ENCODE peak calls at places on chromosomes 4 and X, in four cellular contexts. T is CD8-positive, alpha-beta memory T cell; L is heart left ventricle; M is upper lobe of left lung. U is an unnamed sample. For H3K27me3, the result is how much of the 10 kb centered on the place peaks cover.

GRCh38 chrX:21946925-21947641 is 6.6 kb downstream of the SMS start:
- DNase-seq in T (no peak), L (no peak), M (no peak), U (no peak)

GRCh38 chr4:152454398-152455011 is 81.4 kb downstream of the FBXW7 start:
- DNase-seq in T (no peak), L (no peak), M (no peak), U (no peak)

GRCh38 chr4:37891221-37892159 is 606 bp downstream of the TBC1D1 start:
- DNase-seq in T (peak), L (peak), M (no peak), U (peak)

GRCh38 chrX:74579597-74580209 is 34.7 kb downstream of the RLIM start:
- DNase-seq in T (no peak), L (no peak), M (no peak), U (no peak)

GRCh38 chrX:87391742-87392141 is 125.9 kb upstream of the KLHL4 start:
- DNase-seq in T (no peak), L (no peak), M (no peak), U (no peak)

GRCh38 chrX:47918274-47918673 is 81.6 kb downstream of the ZNF81 start:
- DNase-seq in T (no peak), L (no peak), M (no peak), U (no peak)

GRCh38 chrX:29687687-29688086 is 527.7 kb upstream of the MAGEB2 start:
- DNase-seq in T (no peak), L (no peak), M (no peak), U (no peak)

GRCh38 chr4:78057600-78058560 is 757 bp downstream of the FRAS1 start:
- DNase-seq in T (no peak), L (peak), M (peak), U (peak)

GRCh38 chrX:40148189-40148438 is 50.4 kb upstream of the BCOR start:
- DNase-seq in T (no peak), L (no peak), M (peak), U (no peak)
- H3K27me3 ChIP-seq in T (under half), L (half or more), M (under half), U (under half)

GRCh38 chr4:52869656-52870055 is 7.5 kb downstream of the RASL11B start:
- DNase-seq in T (no peak), L (no peak), M (no peak), U (no peak)
- H3K27ac ChIP-seq in T (no peak), L (peak), M (no peak), U (no peak)

DNA sequence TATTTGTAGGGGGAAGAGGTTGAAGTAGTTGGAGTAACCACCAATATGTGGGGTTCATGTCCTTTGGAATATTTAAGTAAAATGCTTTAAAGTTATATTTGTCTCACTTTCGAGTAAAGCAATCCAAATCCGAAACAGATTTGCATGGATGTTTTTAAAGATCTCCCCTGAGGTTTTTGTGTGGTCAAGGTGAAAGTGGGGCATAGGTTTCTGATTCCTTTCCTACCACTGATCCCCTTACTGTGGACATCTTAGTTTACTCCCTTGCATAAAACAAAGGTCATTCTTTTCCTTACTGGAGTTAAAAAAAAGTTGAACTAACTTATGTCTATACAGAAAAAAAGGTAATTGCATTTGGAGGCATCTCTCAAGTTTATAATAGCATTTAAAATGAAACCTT is 71.9 kb upstream of the PHOX2B start:
- DNase-seq in T (no peak), L (no peak), M (no peak), U (no peak)
- H3K27me3 ChIP-seq in T (under half), L (under half), M (under half), U (under half)

DNA sequence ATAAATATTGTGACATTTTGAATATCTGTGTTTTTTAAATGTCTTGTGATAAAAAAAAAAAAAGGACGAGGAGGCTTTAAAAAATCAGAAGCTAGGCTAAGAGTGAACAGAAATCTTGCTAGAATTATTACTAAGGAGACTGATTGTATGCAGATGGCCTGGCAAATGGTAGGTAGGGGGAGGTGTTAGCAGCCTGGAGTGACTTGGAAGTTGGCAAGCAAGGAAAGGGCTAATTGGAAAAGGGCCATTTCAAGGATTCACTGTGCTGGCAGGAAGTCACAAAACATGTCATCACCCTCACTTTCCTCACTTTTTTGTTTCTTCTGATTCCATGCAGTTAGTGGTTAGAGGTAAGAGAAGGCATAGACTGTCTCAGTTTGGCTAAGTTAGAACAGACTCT is 646.3 kb upstream of the ACTRT1 start:
- DNase-seq in T (no peak), L (no peak), M (no peak), U (no peak)
- H3K27ac ChIP-seq in T (no peak), L (no peak), M (no peak), U (no peak)

DNA sequence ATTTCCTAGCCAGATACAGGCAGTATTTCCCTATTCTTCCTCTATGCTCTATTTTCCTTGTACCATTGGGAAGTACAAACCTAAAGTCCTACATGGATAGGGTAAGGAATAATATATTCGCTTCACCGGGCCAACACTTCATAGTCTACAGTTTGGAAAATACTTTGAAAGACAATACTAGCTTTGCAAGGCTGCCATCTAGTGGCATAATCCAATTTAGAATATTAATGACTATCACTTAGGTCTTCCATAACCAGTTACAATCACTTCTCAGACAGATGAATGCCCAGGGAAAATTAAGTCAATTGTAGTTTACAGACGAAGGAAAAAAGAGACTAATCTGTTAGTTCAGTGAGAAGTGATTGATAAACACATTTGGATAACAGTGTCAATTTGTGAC is 141.0 kb upstream of the FAM47C start:
- DNase-seq in T (no peak), L (no peak), M (no peak), U (no peak)
- H3K27me3 ChIP-seq in T (under half), L (under half), M (under half), U (under half)

DNA sequence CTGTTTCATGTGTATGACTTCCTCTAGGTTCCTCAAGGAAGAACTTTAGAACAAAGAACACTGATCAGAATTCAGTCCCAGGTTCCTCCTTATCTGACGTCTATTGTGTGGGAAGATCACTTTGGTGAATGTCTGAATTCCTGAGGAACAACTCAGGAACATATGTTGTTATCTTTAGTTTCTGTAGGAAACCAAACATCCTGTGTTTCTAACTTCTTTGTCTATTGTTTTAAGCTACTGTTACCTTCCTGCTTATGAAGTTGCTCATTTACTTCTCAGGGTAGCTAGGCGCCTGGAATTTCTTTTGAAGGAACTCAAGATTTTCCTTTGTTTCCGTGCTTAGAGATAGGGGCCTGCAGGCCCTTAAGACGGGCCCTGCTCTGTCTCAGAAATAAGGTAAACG is 46.2 kb downstream of the MAGEB5 start:
- DNase-seq in T (no peak), L (peak), M (no peak), U (no peak)
- H3K27ac ChIP-seq in T (no peak), L (peak), M (no peak), U (no peak)

GRCh38 chr4:173539986-173540385 is 10.0 kb upstream of the HAND2 start:
- DNase-seq in T (no peak), L (no peak), M (no peak), U (no peak)
- H3K27me3 ChIP-seq in T (half or more), L (half or more), M (half or more), U (half or more)

GRCh38 chr4:10256203-10256602 is 139.6 kb upstream of the WDR1 start:
- DNase-seq in T (no peak), L (no peak), M (no peak), U (no peak)
- H3K27ac ChIP-seq in T (no peak), L (no peak), M (no peak), U (no peak)

GRCh38 chrX:11666180-11666579 is 460 bp upstream of the ARHGAP6 start:
- DNase-seq in T (no peak), L (no peak), M (peak), U (no peak)

GRCh38 chrX:11664211-11664888 is 1.4 kb downstream of the ARHGAP6 start:
- DNase-seq in T (no peak), L (no peak), M (peak), U (no peak)

GRCh38 chrX:11665144-11666040 is at the start of gene ARHGAP6:
- DNase-seq in T (no peak), L (peak), M (peak), U (no peak)

GRCh38 chrX:11670316-11670715 is 4.6 kb upstream of the ARHGAP6 start:
- DNase-seq in T (no peak), L (no peak), M (no peak), U (no peak)

DNA sequence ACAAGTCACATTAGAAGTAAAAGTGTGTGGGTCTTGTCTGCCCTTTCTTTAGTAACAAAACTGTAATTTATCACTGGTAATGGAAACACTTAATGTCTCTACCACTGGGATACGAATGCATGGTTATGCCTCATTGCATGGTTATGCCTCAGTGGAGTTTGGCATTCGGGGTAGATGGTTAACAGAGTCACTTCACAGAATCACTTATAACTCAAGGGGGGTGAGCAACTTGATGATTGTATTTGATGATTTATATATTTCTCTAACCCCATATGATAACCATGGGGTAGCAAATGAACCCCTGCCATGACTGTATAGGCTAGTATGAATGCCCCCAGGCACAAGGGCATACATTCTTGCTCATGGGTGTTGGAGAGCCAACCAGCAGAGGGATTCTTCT is 1.6 kb upstream of the ARHGAP6 start:
- DNase-seq in T (no peak), L (no peak), M (no peak), U (no peak)
- H3K27me3 ChIP-seq in T (under half), L (half or more), M (under half), U (under half)